ENCODE peak calls at places on chromosomes 6 and 20, in four cellular contexts. X is body of pancreas, K is neural crest cell, M is ovary. L is an unnamed sample.

GRCh38 chr6:12060780-12061619 is 48.9 kb downstream of the HIVEP1 start:
- DNase-seq in M (no peak), K (peak; percentile 23), X (peak; percentile 79), L (no peak)

GRCh38 chr6:154292855-154293519 is 63.6 kb downstream of the IPCEF1 start:
- DNase-seq in K (no peak), X (no peak), M (no peak), L (no peak)

GRCh38 chr6:499617-500016 is 108.1 kb downstream of the IRF4 start:
- DNase-seq in K (no peak), X (no peak), M (no peak), L (no peak)

GRCh38 chr20:59042796-59043621 is 423 bp upstream of the PRELID3B start:
- DNase-seq in K (peak; percentile 87), M (peak; percentile 90), X (peak; percentile 95), L (no peak)

GRCh38 chr6:46103437-46103836 is 26.4 kb upstream of the ENPP4 start:
- DNase-seq in M (no peak), K (no peak), X (no peak), L (no peak)

GRCh38 chr6:85006362-85006761 is 242.0 kb upstream of the TBX18 start:
- DNase-seq in X (no peak), K (no peak), M (no peak), L (no peak)

GRCh38 chr6:139369568-139370046 is 4.8 kb downstream of the CITED2 start:
- DNase-seq in K (no peak), X (peak; percentile 45), M (peak; percentile 44), L (no peak)

GRCh38 chr6:56366112-56366852 is 118.9 kb upstream of the COL21A1 start:
- DNase-seq in M (no peak), X (no peak), K (no peak), L (no peak)

GRCh38 chr20:59817406-59817805 is 116.0 kb downstream of the SYCP2 start:
- DNase-seq in X (no peak), M (no peak), K (no peak), L (peak; percentile 52)

GRCh38 chr6:31968326-31968725 is 3.6 kb downstream of the DXO start:
- DNase-seq in K (no peak), X (no peak), M (no peak), L (no peak)

GRCh38 chr6:158039571-158040050 is 57.9 kb downstream of the SYNJ2 start:
- DNase-seq in X (no peak), K (no peak), M (no peak), L (no peak)

GRCh38 chr6:104995989-104996617 is 39.2 kb downstream of the LIN28B start:
- DNase-seq in K (no peak), X (no peak), M (no peak), L (no peak)

GRCh38 chr20:46212876-46213275 is 94.8 kb downstream of the CD40 start:
- DNase-seq in K (no peak), M (no peak), X (no peak), L (no peak)

GRCh38 chr20:18223399-18223798 is 64.9 kb upstream of the ZNF133 start:
- DNase-seq in M (no peak), K (no peak), X (no peak), L (no peak)

GRCh38 chr6:13302751-13303667 is 25.3 kb downstream of the TBC1D7 start:
- DNase-seq in X (peak; percentile 82), M (peak; percentile 47), K (no peak), L (no peak)

GRCh38 chr6:21970560-21970959 is 326.3 kb downstream of the PRL start:
- DNase-seq in M (no peak), K (no peak), X (no peak), L (no peak)

GRCh38 chr6:129022011-129022553 is 139.1 kb downstream of the LAMA2 start:
- DNase-seq in X (no peak), K (no peak), M (no peak), L (no peak)

GRCh38 chr6:169958510-169958909 is 207.1 kb downstream of the ERMARD start:
- DNase-seq in X (no peak), M (no peak), K (no peak), L (peak; percentile 80)

GRCh38 chr6:118761643-118762042 is 110.3 kb upstream of the CEP85L start:
- DNase-seq in M (no peak), K (no peak), X (no peak), L (no peak)

GRCh38 chr6:113586966-113587699 is 270.0 kb upstream of the MARCKS start:
- DNase-seq in K (peak; percentile 21), X (no peak), M (no peak), L (no peak)

GRCh38 chr6:147285087-147285855 is 81.1 kb downstream of the STXBP5 start:
- DNase-seq in K (no peak), X (no peak), M (no peak), L (no peak)

GRCh38 chr6:25590986-25591385 is 61.0 kb upstream of the SCGN start:
- DNase-seq in K (no peak), M (no peak), X (peak; percentile 26), L (no peak)

GRCh38 chr6:21764989-21765388 is 171.4 kb downstream of the SOX4 start:
- DNase-seq in X (no peak), M (no peak), K (no peak), L (no peak)

GRCh38 chr20:61628901-61629300 is 376.8 kb downstream of the CDH4 start:
- DNase-seq in M (no peak), K (peak; percentile 14), X (no peak), L (no peak)

GRCh38 chr6:105879902-105880547 is 206.1 kb upstream of the PRDM1 start:
- DNase-seq in M (no peak), K (no peak), X (peak; percentile 71), L (no peak)

GRCh38 chr6:51514396-51515051 is 572.9 kb downstream of the PKHD1 start:
- DNase-seq in K (no peak), X (no peak), M (no peak), L (no peak)

GRCh38 chr6:80728830-80729229 is 622.4 kb downstream of the BCKDHB start:
- DNase-seq in X (no peak), K (no peak), M (no peak), L (no peak)

GRCh38 chr6:109031416-109031815 is 63.2 kb downstream of the SESN1 start:
- DNase-seq in K (no peak), M (no peak), X (no peak), L (no peak)

GRCh38 chr20:1803216-1804128 is 91.7 kb upstream of the SIRPA start:
- DNase-seq in M (no peak), K (peak; percentile 58), X (peak; percentile 76), L (peak; percentile 85)

GRCh38 chr6:157791461-157791860 is 31.6 kb upstream of the SNX9 start:
- DNase-seq in M (no peak), K (no peak), X (peak; percentile 80), L (no peak)

GRCh38 chr6:154721460-154721859 is 11.8 kb upstream of the SCAF8 start:
- DNase-seq in K (no peak), X (no peak), M (no peak), L (no peak)

DNA sequence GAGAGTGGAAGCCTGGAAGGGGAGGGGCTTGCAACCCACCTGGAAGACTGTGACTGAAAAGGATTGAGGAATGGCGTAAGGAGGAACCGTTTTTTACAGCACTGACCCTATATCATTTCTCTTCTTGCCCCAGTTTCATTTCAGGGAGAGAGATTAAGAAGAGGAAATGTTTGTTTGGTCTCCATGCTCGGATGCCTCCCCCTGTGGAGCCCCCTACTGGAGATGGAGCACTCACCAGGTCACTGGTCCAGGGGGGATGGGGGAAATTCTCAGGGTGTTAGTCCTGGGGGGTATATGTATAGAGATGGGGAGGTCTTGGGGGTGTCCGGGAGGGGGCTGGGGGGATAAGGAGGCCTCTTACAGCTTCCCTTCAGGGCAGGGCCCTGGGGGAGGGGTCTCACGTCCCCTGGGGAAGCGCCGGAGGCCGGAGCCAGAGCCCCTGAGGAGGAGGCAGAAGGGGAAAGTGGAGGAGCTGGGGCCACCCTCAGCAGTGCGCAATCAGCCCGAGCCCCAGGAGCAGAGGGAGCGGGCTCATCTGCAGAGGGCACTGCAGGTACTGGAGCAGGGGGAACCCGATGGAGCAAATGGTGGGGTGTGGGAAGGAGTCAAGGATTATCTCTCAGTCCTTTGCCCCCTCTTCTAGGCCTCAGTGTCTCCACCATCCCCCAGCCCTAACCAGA is 3.2 kb downstream of the CUTA start:
- DNase-seq in M (peak; percentile 27), X (no peak), K (no peak), L (no peak)
- TF ChIP-seq CTCF in M (no peak), X (no peak), K (peak; percentile 49), L (no peak)

DNA sequence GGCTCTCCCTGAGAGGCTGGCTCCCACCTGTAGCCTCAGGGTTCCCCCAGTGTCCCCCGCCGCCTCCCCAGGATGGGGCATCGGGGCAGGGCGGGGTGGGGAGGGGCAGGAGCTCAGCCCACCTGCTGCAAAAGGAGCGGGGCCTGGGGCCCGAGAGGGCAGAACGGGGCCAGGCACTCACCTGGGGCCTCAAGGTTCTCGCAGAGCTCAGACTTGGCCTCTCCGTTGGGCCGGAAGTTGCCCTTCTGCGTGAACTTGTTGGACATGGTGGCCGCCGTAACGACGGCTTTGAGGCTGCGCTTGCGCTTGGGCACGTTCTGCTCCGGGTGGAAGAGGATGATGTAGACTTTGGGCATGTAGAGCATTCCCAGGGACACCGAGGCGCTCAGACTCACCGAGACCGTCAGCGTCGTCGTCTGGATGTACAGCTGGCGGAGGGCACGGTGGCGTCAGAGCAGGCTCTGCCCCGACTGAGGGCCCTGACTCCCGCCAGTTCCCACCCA is 117.9 kb downstream of the GRM4 start:
- DNase-seq in K (no peak), M (no peak), X (no peak), L (no peak)
- TF ChIP-seq CTCF in K (peak; percentile 4), M (no peak), X (no peak), L (peak; percentile 2)

GRCh38 chr6:90477366-90477765 is 109.5 kb downstream of the MAP3K7 start:
- DNase-seq in X (no peak), M (no peak), K (no peak), L (no peak)

GRCh38 chr6:90478789-90479602 is 107.9 kb downstream of the MAP3K7 start:
- DNase-seq in M (peak; percentile 93), K (peak; percentile 91), X (peak; percentile 91), L (peak; percentile 97)

GRCh38 chr6:90479603-90479926 is 107.3 kb downstream of the MAP3K7 start:
- DNase-seq in M (no peak), K (no peak), X (no peak), L (no peak)

GRCh38 chr6:90483116-90483839 is 103.6 kb downstream of the MAP3K7 start:
- DNase-seq in K (no peak), X (no peak), M (no peak), L (no peak)

GRCh38 chr6:90478278-90478677 is 108.6 kb downstream of the MAP3K7 start:
- DNase-seq in M (no peak), K (no peak), X (no peak), L (no peak)
- TF ChIP-seq CTCF in M (no peak), K (no peak), X (no peak), L (no peak)

GRCh38 chr6:166241974-166242373 is 66.2 kb downstream of the PRR18 start:
- DNase-seq in K (no peak), M (no peak), X (no peak), L (no peak)
- TF ChIP-seq CTCF in K (no peak), M (no peak), X (no peak), L (no peak)

GRCh38 chr6:18166314-18167007 is 11.2 kb downstream of the KDM1B start:
- DNase-seq in K (no peak), M (no peak), X (no peak), L (no peak)
- TF ChIP-seq CTCF in K (no peak), M (no peak), X (no peak), L (no peak)

GRCh38 chr20:50320910-50321796 is 130.5 kb downstream of the CEBPB start:
- DNase-seq in M (peak; percentile 97), X (peak; percentile 89), K (peak; percentile 19), L (no peak)
- TF ChIP-seq CTCF in M (peak; percentile 1), X (no peak), K (no peak), L (no peak)

GRCh38 chr6:150352321-150353296 is 16.2 kb upstream of the IYD start:
- DNase-seq in M (no peak), K (no peak), X (no peak), L (no peak)
- TF ChIP-seq CTCF in M (no peak), K (no peak), X (no peak), L (no peak)

L was measured in vagina.